ENCODE peak calls at places on chromosome 11, in four cellular contexts. P, C, B and O are unnamed samples.

GRCh38 chr11:128054323-128054910 is 532.9 kb downstream of the ETS1 start:
- DNase-seq in P (no peak), C (no peak), B (no peak), O (no peak)

GRCh38 chr11:111797145-111797581 is 31.0 kb upstream of the PPP2R1B start:
- DNase-seq in C (peak), B (peak), P (no peak), O (peak)

GRCh38 chr11:9747229-9747628 is 83.4 kb downstream of the SWAP70 start:
- DNase-seq in B (no peak), C (no peak), P (no peak), O (no peak)

GRCh38 chr11:76778874-76779273 is 4.3 kb upstream of the TSKU start:
- DNase-seq in P (no peak), B (no peak), C (no peak), O (no peak)

GRCh38 chr11:84384637-84385227 is 1098.6 kb upstream of the CCDC90B start:
- DNase-seq in B (peak), C (peak), P (peak), O (peak)

GRCh38 chr11:134359646-134360045 is 27.9 kb downstream of the GLB1L2 start:
- DNase-seq in B (no peak), C (no peak), P (no peak), O (no peak)

GRCh38 chr11:124712392-124712791 is 27.4 kb upstream of the NRGN start:
- DNase-seq in P (no peak), B (no peak), C (no peak), O (no peak)

GRCh38 chr11:73241300-73241699 is 23.2 kb downstream of the P2RY2 start:
- DNase-seq in P (no peak), C (no peak), B (no peak), O (no peak)

GRCh38 chr11:68313574-68314202 is 1.3 kb downstream of the LRP5 start:
- DNase-seq in P (no peak), B (no peak), C (peak), O (no peak)

GRCh38 chr11:8168485-8169257 is at the start of gene RIC3:
- DNase-seq in P (peak), C (peak), B (peak), O (no peak)

GRCh38 chr11:103586756-103587155 is 449.7 kb upstream of the DDI1 start:
- DNase-seq in B (no peak), P (no peak), C (no peak), O (no peak)

GRCh38 chr11:36057372-36058045 is 113.6 kb downstream of the LDLRAD3 start:
- DNase-seq in B (no peak), C (no peak), P (no peak), O (no peak)

GRCh38 chr11:134206185-134206584 is 17.6 kb downstream of the NCAPD3 start:
- DNase-seq in P (no peak), C (no peak), B (no peak), O (no peak)

GRCh38 chr11:36510567-36511020 is 522 bp upstream of the TRAF6 start:
- DNase-seq in C (peak), P (no peak), B (no peak), O (peak)